ENCODE peak calls at places on chromosomes 13 and 19, in four cellular contexts. One of them, this sample, is unnamed.

GRCh38 chr19:53467503-53468262 is at the start of gene ZNF813:
- DNase-seq in cardiac fibroblast: peak
- DNase-seq in breast epithelium: peak
- DNase-seq in fibroblast of lung: peak
- DNase-seq in this sample: peak

GRCh38 chr13:51539887-51540286 is 44.4 kb upstream of the WDFY2 start:
- DNase-seq in cardiac fibroblast: peak
- DNase-seq in breast epithelium: no peak
- DNase-seq in fibroblast of lung: no peak
- DNase-seq in this sample: peak

GRCh38 chr13:29428310-29428991 is 167.0 kb downstream of the SLC7A1 start:
- DNase-seq in cardiac fibroblast: no peak
- DNase-seq in breast epithelium: no peak
- DNase-seq in fibroblast of lung: peak
- DNase-seq in this sample: no peak

GRCh38 chr13:32443111-32443510 is 15.2 kb upstream of the N4BP2L1 start:
- DNase-seq in cardiac fibroblast: peak
- DNase-seq in breast epithelium: no peak
- DNase-seq in fibroblast of lung: no peak
- DNase-seq in this sample: peak

GRCh38 chr19:15379083-15379995 is at the start of gene AKAP8:
- DNase-seq in cardiac fibroblast: peak
- DNase-seq in breast epithelium: peak
- DNase-seq in fibroblast of lung: peak
- DNase-seq in this sample: peak

GRCh38 chr13:77306458-77306857 is 20.4 kb downstream of the MYCBP2 start:
- DNase-seq in cardiac fibroblast: no peak
- DNase-seq in breast epithelium: no peak
- DNase-seq in fibroblast of lung: no peak
- DNase-seq in this sample: no peak

GRCh38 chr13:46489586-46490023 is 63.4 kb upstream of the LRCH1 start:
- DNase-seq in cardiac fibroblast: peak
- DNase-seq in breast epithelium: no peak
- DNase-seq in fibroblast of lung: peak
- DNase-seq in this sample: peak

GRCh38 chr13:51793570-51794273 is 10.2 kb downstream of the DHRS12 start:
- DNase-seq in cardiac fibroblast: peak
- DNase-seq in breast epithelium: no peak
- DNase-seq in fibroblast of lung: peak
- DNase-seq in this sample: peak

GRCh38 chr13:111385182-111385857 is 64.9 kb downstream of the TEX29 start:
- DNase-seq in cardiac fibroblast: no peak
- DNase-seq in breast epithelium: no peak
- DNase-seq in fibroblast of lung: no peak
- DNase-seq in this sample: no peak

GRCh38 chr13:48160879-48161278 is 66.0 kb upstream of the MED4 start:
- DNase-seq in cardiac fibroblast: peak
- DNase-seq in breast epithelium: no peak
- DNase-seq in fibroblast of lung: peak
- DNase-seq in this sample: peak

GRCh38 chr13:107348471-107348870 is 780.5 kb upstream of the ARGLU1 start:
- DNase-seq in cardiac fibroblast: peak
- DNase-seq in breast epithelium: no peak
- DNase-seq in fibroblast of lung: no peak
- DNase-seq in this sample: peak

GRCh38 chr13:37889102-37889501 is 19.5 kb upstream of the TRPC4 start:
- DNase-seq in cardiac fibroblast: peak
- DNase-seq in breast epithelium: no peak
- DNase-seq in fibroblast of lung: peak
- DNase-seq in this sample: peak

GRCh38 chr19:48708471-48708870 is 11.1 kb downstream of the MAMSTR start:
- DNase-seq in cardiac fibroblast: no peak
- DNase-seq in breast epithelium: no peak
- DNase-seq in fibroblast of lung: no peak
- DNase-seq in this sample: no peak

GRCh38 chr19:30148039-30148438 is 206.0 kb downstream of the URI1 start:
- DNase-seq in cardiac fibroblast: no peak
- DNase-seq in breast epithelium: no peak
- DNase-seq in fibroblast of lung: no peak
- DNase-seq in this sample: no peak

GRCh38 chr13:110916671-110917142 is 1.8 kb upstream of the ANKRD10 start:
- DNase-seq in cardiac fibroblast: peak
- DNase-seq in breast epithelium: peak
- DNase-seq in fibroblast of lung: peak
- DNase-seq in this sample: peak

GRCh38 chr19:41222240-41222639 is 3.2 kb downstream of the AXL start:
- DNase-seq in cardiac fibroblast: no peak
- DNase-seq in breast epithelium: no peak
- DNase-seq in fibroblast of lung: no peak
- DNase-seq in this sample: no peak

GRCh38 chr19:18729933-18730530 is 46.6 kb downstream of the CRTC1 start:
- DNase-seq in cardiac fibroblast: no peak
- DNase-seq in breast epithelium: no peak
- DNase-seq in fibroblast of lung: no peak
- DNase-seq in this sample: no peak

GRCh38 chr13:36074659-36075058 is 56.5 kb downstream of the DCLK1 start:
- DNase-seq in cardiac fibroblast: peak
- DNase-seq in breast epithelium: no peak
- DNase-seq in fibroblast of lung: peak
- DNase-seq in this sample: no peak

GRCh38 chr19:40252395-40252794 is 25.9 kb upstream of the CCNP start:
- DNase-seq in cardiac fibroblast: no peak
- DNase-seq in breast epithelium: no peak
- DNase-seq in fibroblast of lung: no peak
- DNase-seq in this sample: no peak

GRCh38 chr19:40921005-40921897 is 39.2 kb upstream of the CYP2A7 start:
- DNase-seq in cardiac fibroblast: no peak
- DNase-seq in breast epithelium: peak
- DNase-seq in fibroblast of lung: no peak
- DNase-seq in this sample: no peak

GRCh38 chr13:42190529-42190928 is 81.4 kb upstream of the AKAP11 start:
- DNase-seq in cardiac fibroblast: no peak
- DNase-seq in breast epithelium: no peak
- DNase-seq in fibroblast of lung: no peak
- DNase-seq in this sample: no peak

GRCh38 chr13:45830121-45830520 is 21.4 kb downstream of the SIAH3 start:
- DNase-seq in cardiac fibroblast: no peak
- DNase-seq in breast epithelium: no peak
- DNase-seq in fibroblast of lung: no peak
- DNase-seq in this sample: no peak

GRCh38 chr19:46614114-46614701 is 10.7 kb downstream of the PTGIR start:
- DNase-seq in cardiac fibroblast: peak
- DNase-seq in breast epithelium: peak
- DNase-seq in fibroblast of lung: peak
- DNase-seq in this sample: peak

GRCh38 chr13:100497394-100497793 is 91.2 kb downstream of the GGACT start:
- DNase-seq in cardiac fibroblast: peak
- DNase-seq in breast epithelium: no peak
- DNase-seq in fibroblast of lung: peak
- DNase-seq in this sample: peak

GRCh38 chr19:40472516-40472915 is 5.7 kb downstream of the SPTBN4 start:
- DNase-seq in cardiac fibroblast: no peak
- DNase-seq in breast epithelium: no peak
- DNase-seq in fibroblast of lung: no peak
- DNase-seq in this sample: no peak

GRCh38 chr13:83780201-83780600 is 102.1 kb downstream of the SLITRK1 start:
- DNase-seq in cardiac fibroblast: peak
- DNase-seq in breast epithelium: no peak
- DNase-seq in fibroblast of lung: peak
- DNase-seq in this sample: peak

GRCh38 chr13:106337096-106337495 is 198.4 kb downstream of the EFNB2 start:
- DNase-seq in cardiac fibroblast: no peak
- DNase-seq in breast epithelium: no peak
- DNase-seq in fibroblast of lung: peak
- DNase-seq in this sample: peak

GRCh38 chr13:22937241-22937640 is 243.5 kb upstream of the SGCG start:
- DNase-seq in cardiac fibroblast: no peak
- DNase-seq in breast epithelium: no peak
- DNase-seq in fibroblast of lung: no peak
- DNase-seq in this sample: no peak

GRCh38 chr19:30375651-30376050 is 3.5 kb downstream of the ZNF536 start:
- DNase-seq in cardiac fibroblast: no peak
- DNase-seq in breast epithelium: no peak
- DNase-seq in fibroblast of lung: no peak
- DNase-seq in this sample: no peak

GRCh38 chr13:48559638-48560320 is 26.9 kb upstream of the RCBTB2 start:
- DNase-seq in cardiac fibroblast: peak
- DNase-seq in breast epithelium: no peak
- DNase-seq in fibroblast of lung: peak
- DNase-seq in this sample: peak

GRCh38 chr19:2478756-2479555 is 3.0 kb downstream of the GADD45B start:
- DNase-seq in cardiac fibroblast: peak
- DNase-seq in breast epithelium: peak
- DNase-seq in fibroblast of lung: peak
- DNase-seq in this sample: peak

GRCh38 chr13:39353988-39354387 is 249.0 kb downstream of the LHFPL6 start:
- DNase-seq in cardiac fibroblast: peak
- DNase-seq in breast epithelium: no peak
- DNase-seq in fibroblast of lung: peak
- DNase-seq in this sample: peak

GRCh38 chr19:42473686-42474085 is 30.9 kb upstream of the CXCL17 start:
- DNase-seq in cardiac fibroblast: no peak
- DNase-seq in breast epithelium: no peak
- DNase-seq in fibroblast of lung: no peak
- DNase-seq in this sample: no peak

GRCh38 chr19:30070198-30070969 is 128.3 kb downstream of the URI1 start:
- DNase-seq in cardiac fibroblast: no peak
- DNase-seq in breast epithelium: no peak
- DNase-seq in fibroblast of lung: no peak
- DNase-seq in this sample: no peak

DNA sequence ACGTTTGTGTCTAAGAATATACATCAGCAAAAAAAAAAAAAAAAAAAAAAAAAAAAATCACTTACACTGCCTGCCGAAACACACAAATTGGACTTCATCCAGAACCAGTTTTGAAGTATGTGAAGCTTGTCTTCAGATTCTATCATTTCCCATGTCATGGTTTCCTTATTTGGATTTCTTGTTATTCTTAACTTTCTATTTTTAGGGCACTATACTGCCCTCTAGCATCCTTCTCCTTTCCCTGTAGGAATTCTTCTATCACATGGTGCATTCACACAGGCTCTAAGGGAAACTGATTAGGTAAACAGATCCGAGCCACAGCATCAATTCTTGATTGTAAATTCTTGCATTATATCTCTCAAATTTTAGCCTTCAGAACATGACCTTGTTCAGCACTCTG is 1507.5 kb downstream of the OLFM4 start:
- DNase-seq in cardiac fibroblast: no peak
- DNase-seq in breast epithelium: no peak
- DNase-seq in fibroblast of lung: no peak
- DNase-seq in this sample: no peak
- TF ChIP-seq CTCF in cardiac fibroblast: no peak
- TF ChIP-seq CTCF in breast epithelium: no peak
- TF ChIP-seq CTCF in fibroblast of lung: no peak
- TF ChIP-seq CTCF in this sample: no peak

GRCh38 chr19:49843265-49843664 is 7.7 kb upstream of the PTOV1 start:
- DNase-seq in cardiac fibroblast: no peak
- DNase-seq in breast epithelium: no peak
- DNase-seq in fibroblast of lung: no peak
- DNase-seq in this sample: no peak
- H3K4me3 ChIP-seq in cardiac fibroblast: no peak
- H3K4me3 ChIP-seq in breast epithelium: no peak
- H3K4me3 ChIP-seq in fibroblast of lung: no peak
- H3K4me3 ChIP-seq in this sample: no peak

GRCh38 chr13:90640976-90641375 is 706.5 kb upstream of the MIR17HG start:
- DNase-seq in cardiac fibroblast: peak
- DNase-seq in breast epithelium: no peak
- DNase-seq in fibroblast of lung: peak
- DNase-seq in this sample: peak

GRCh38 chr13:90641884-90642283 is 705.6 kb upstream of the MIR17HG start:
- DNase-seq in cardiac fibroblast: no peak
- DNase-seq in breast epithelium: no peak
- DNase-seq in fibroblast of lung: no peak
- DNase-seq in this sample: no peak

GRCh38 chr13:90645582-90645981 is 701.9 kb upstream of the MIR17HG start:
- DNase-seq in cardiac fibroblast: no peak
- DNase-seq in breast epithelium: no peak
- DNase-seq in fibroblast of lung: no peak
- DNase-seq in this sample: no peak
- TF ChIP-seq CTCF in cardiac fibroblast: no peak
- TF ChIP-seq CTCF in breast epithelium: no peak
- TF ChIP-seq CTCF in fibroblast of lung: no peak
- TF ChIP-seq CTCF in this sample: no peak

GRCh38 chr19:3707868-3708206 is 347 bp upstream of the TJP3 start:
- DNase-seq in cardiac fibroblast: no peak
- DNase-seq in breast epithelium: no peak
- DNase-seq in fibroblast of lung: no peak
- DNase-seq in this sample: no peak
- H3K4me3 ChIP-seq in cardiac fibroblast: no peak
- H3K4me3 ChIP-seq in breast epithelium: peak
- H3K4me3 ChIP-seq in fibroblast of lung: no peak
- H3K4me3 ChIP-seq in this sample: no peak

DNA sequence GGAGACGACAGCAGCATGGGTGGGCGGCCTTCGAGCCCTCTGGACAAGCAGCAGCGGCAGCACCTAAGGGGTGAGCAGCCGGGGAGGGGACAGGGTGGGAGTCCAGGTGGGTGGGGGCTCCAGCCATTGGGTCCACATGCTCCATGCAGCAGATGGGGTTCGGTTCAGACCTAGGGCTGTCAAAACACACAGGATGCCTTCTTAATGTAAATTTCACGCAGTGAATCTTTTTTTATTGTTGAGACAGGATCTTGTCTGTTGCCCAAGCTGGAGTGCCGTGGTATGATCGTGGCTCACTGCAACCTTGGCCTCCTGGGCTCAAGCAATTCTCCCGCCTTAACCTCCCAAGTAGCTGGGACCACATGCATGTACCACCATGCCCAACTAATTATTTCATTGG is 15.9 kb downstream of the PGLS start:
- DNase-seq in cardiac fibroblast: no peak
- DNase-seq in breast epithelium: no peak
- DNase-seq in fibroblast of lung: no peak
- DNase-seq in this sample: no peak
- TF ChIP-seq CTCF in cardiac fibroblast: no peak
- TF ChIP-seq CTCF in breast epithelium: no peak
- TF ChIP-seq CTCF in fibroblast of lung: no peak
- TF ChIP-seq CTCF in this sample: no peak